ENCODE peak calls at places on chromosomes 7 and 10, in five cellular contexts. C is colonic mucosa, S is left lung, I is IMR-90, L is stomach. M is an unnamed sample. For H3K4me1, the result is how much of the 10 kb centered on the place peaks cover.

GRCh38 chr10:29715296-29715695 is 80.5 kb upstream of the SVIL start:
- DNase-seq in C (no peak), S (no peak), I (no peak), L (no peak), M (no peak)

GRCh38 chr10:71684356-71685173 is 35.0 kb downstream of the C10orf105 start:
- DNase-seq in C (peak), S (no peak), I (no peak), L (no peak), M (no peak)

GRCh38 chr10:79415736-79416577 is 29.5 kb downstream of the ZCCHC24 start:
- DNase-seq in C (no peak), S (peak), I (no peak), L (no peak), M (no peak)

GRCh38 chr7:3037259-3037658 is 6.4 kb downstream of the CARD11 start:
- DNase-seq in C (no peak), S (no peak), I (no peak), L (no peak), M (no peak)

GRCh38 chr10:79185067-79185774 is 116.5 kb downstream of the ZMIZ1 start:
- DNase-seq in C (no peak), S (no peak), I (peak), L (no peak), M (no peak)

GRCh38 chr7:133556070-133556469 is 303.2 kb downstream of the EXOC4 start:
- DNase-seq in C (no peak), S (no peak), I (no peak), L (no peak), M (no peak)

GRCh38 chr7:24870766-24871165 is 109.2 kb downstream of the OSBPL3 start:
- DNase-seq in C (no peak), S (no peak), I (no peak), L (no peak), M (no peak)

GRCh38 chr7:123070702-123071286 is 75.3 kb upstream of the TAS2R16 start:
- DNase-seq in C (no peak), S (no peak), I (no peak), L (no peak), M (no peak)

GRCh38 chr10:5776150-5776880 is 36.9 kb downstream of the GDI2 start:
- DNase-seq in C (no peak), S (no peak), I (peak), L (no peak), M (no peak)

GRCh38 chr10:12757351-12757750 is 244.2 kb downstream of the CCDC3 start:
- DNase-seq in C (no peak), S (no peak), I (no peak), L (no peak), M (no peak)

GRCh38 chr10:78576276-78576675 is 492.5 kb upstream of the ZMIZ1 start:
- DNase-seq in C (no peak), S (no peak), I (no peak), L (no peak), M (no peak)

GRCh38 chr10:77899080-77899477 is 27.5 kb downstream of the DLG5 start:
- DNase-seq in C (peak), S (peak), I (peak), L (peak), M (peak)

GRCh38 chr7:82443044-82443800 is at the start of gene CACNA2D1:
- DNase-seq in C (peak), S (no peak), I (no peak), L (peak), M (peak)

GRCh38 chr10:73908853-73909611 is 1.9 kb upstream of the PLAU start:
- DNase-seq in C (peak), S (peak), I (peak), L (no peak), M (peak)

GRCh38 chr10:63593576-63593975 is 72.4 kb downstream of the REEP3 start:
- DNase-seq in C (no peak), S (no peak), I (peak), L (no peak), M (no peak)

GRCh38 chr7:158782638-158783490 is 46.4 kb downstream of the ESYT2 start:
- DNase-seq in C (no peak), S (peak), I (peak), L (no peak), M (peak)

GRCh38 chr7:158650821-158651225 is 53.8 kb downstream of the NCAPG2 start:
- DNase-seq in C (no peak), S (no peak), I (peak), L (no peak), M (no peak)

GRCh38 chr7:135247746-135248471 is 14.3 kb downstream of the STRA8 start:
- DNase-seq in C (no peak), S (no peak), I (no peak), L (no peak), M (no peak)

GRCh38 chr7:28203498-28204240 is 23.1 kb upstream of the JAZF1 start:
- DNase-seq in C (no peak), S (no peak), I (no peak), L (no peak), M (no peak)

GRCh38 chr7:106346678-106347217 is 62.0 kb upstream of the NAMPT start:
- DNase-seq in C (no peak), S (no peak), I (peak), L (no peak), M (no peak)

GRCh38 chr7:130961128-130961601 is 227.2 kb upstream of the KLF14 start:
- DNase-seq in C (no peak), S (no peak), I (peak), L (no peak), M (no peak)

GRCh38 chr10:35225204-35225603 is 98.6 kb downstream of the CREM start:
- DNase-seq in C (no peak), S (no peak), I (no peak), L (no peak), M (no peak)

GRCh38 chr10:78348416-78349164 is 314.9 kb downstream of the RPS24 start:
- DNase-seq in C (no peak), S (no peak), I (no peak), L (peak), M (no peak)

GRCh38 chr10:6850452-6850851 is 270.4 kb upstream of the PRKCQ start:
- DNase-seq in C (no peak), S (no peak), I (no peak), L (no peak), M (no peak)

GRCh38 chr7:101399759-101400158 is 37.1 kb downstream of the COL26A1 start:
- DNase-seq in C (no peak), S (no peak), I (peak), L (no peak), M (no peak)

GRCh38 chr7:134836447-134836846 is 57.0 kb downstream of the CALD1 start:
- DNase-seq in C (no peak), S (no peak), I (peak), L (no peak), M (no peak)

GRCh38 chr10:86314616-86315520 is 51.7 kb downstream of the GRID1 start:
- DNase-seq in C (no peak), S (peak), I (no peak), L (no peak), M (no peak)

GRCh38 chr7:99128076-99128950 is 15.6 kb downstream of the SMURF1 start:
- DNase-seq in C (no peak), S (no peak), I (no peak), L (no peak), M (no peak)

GRCh38 chr10:121735248-121735647 is 137.0 kb upstream of the FGFR2 start:
- DNase-seq in C (no peak), S (no peak), I (no peak), L (no peak), M (no peak)

GRCh38 chr7:99123571-99124033 is 20.3 kb downstream of the SMURF1 start:
- DNase-seq in C (no peak), S (no peak), I (peak), L (no peak), M (no peak)

GRCh38 chr7:5631752-5632151 is 149.7 kb downstream of the RNF216 start:
- DNase-seq in C (no peak), S (no peak), I (no peak), L (no peak), M (no peak)

GRCh38 chr7:5631185-5631584 is 150.3 kb downstream of the RNF216 start:
- DNase-seq in C (no peak), S (no peak), I (no peak), L (no peak), M (no peak)

GRCh38 chr7:5627745-5628547 is 153.5 kb downstream of the RNF216 start:
- DNase-seq in C (no peak), S (no peak), I (no peak), L (no peak), M (no peak)

GRCh38 chr7:5629941-5630340 is 151.5 kb downstream of the RNF216 start:
- DNase-seq in C (no peak), S (no peak), I (peak), L (no peak), M (no peak)

DNA sequence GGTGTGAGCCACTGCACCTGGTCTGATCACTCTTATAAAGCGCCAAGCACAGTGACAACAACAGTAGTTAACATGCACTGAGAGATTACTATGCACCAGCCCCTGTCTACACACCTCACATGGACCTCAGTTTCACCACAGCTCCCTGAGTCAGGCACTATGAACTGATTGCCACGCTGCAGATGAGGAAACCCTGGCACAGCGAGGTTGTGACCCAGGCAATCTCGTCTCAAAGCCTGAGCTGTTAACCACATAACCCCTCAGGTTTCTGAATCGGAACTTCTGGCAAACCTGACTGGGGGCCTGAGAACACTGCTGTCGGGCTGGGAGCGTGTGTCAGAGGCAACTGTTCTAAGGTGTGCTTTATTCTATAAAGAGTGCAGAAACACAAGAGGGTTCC is 150.8 kb downstream of the RNF216 start:
- DNase-seq in C (no peak), S (no peak), I (no peak), L (no peak), M (no peak)
- H3K4me1 ChIP-seq in C (under half), S (under half), I (under half), L (under half), M (under half)

GRCh38 chr7:37284285-37284684 is 164.4 kb downstream of the ELMO1 start:
- DNase-seq in C (no peak), S (no peak), I (no peak), L (no peak), M (no peak)

GRCh38 chr7:37282093-37282444 is 166.6 kb downstream of the ELMO1 start:
- DNase-seq in C (no peak), S (no peak), I (no peak), L (no peak), M (no peak)

GRCh38 chr7:37283701-37284100 is 165.0 kb downstream of the ELMO1 start:
- DNase-seq in C (no peak), S (no peak), I (no peak), L (no peak), M (no peak)

GRCh38 chr7:37281368-37282092 is 167.1 kb downstream of the ELMO1 start:
- DNase-seq in C (no peak), S (no peak), I (no peak), L (no peak), M (no peak)

DNA sequence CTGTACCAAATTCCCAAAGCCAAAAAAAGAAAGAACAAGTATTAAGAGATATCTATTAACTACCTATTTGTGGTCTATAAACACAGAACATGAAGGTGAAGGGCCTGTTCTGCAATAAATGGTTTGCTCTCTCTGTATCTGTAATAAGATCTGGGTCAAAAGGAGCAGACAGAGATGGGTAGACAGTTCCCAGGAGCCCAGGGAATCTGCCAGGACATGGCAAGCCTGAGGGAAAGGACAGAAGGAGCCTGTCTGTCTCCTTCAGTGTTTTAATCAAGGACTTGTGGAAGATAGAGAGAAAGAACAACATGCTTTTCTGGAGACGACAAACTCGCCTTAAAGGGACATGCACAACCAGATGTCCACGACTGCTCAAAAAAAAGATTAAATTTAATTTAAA is 165.7 kb downstream of the ELMO1 start:
- DNase-seq in C (no peak), S (no peak), I (no peak), L (no peak), M (no peak)
- H3K27ac ChIP-seq in C (no peak), S (no peak), I (no peak), L (no peak), M (no peak)

GRCh38 chr10:17026686-17027485 is 102.7 kb downstream of the CUBN start:
- DNase-seq in C (no peak), S (no peak), I (peak), L (no peak), M (no peak)
- H3K4me1 ChIP-seq in C (under half), S (under half), I (under half), L (under half), M (under half)

DNA sequence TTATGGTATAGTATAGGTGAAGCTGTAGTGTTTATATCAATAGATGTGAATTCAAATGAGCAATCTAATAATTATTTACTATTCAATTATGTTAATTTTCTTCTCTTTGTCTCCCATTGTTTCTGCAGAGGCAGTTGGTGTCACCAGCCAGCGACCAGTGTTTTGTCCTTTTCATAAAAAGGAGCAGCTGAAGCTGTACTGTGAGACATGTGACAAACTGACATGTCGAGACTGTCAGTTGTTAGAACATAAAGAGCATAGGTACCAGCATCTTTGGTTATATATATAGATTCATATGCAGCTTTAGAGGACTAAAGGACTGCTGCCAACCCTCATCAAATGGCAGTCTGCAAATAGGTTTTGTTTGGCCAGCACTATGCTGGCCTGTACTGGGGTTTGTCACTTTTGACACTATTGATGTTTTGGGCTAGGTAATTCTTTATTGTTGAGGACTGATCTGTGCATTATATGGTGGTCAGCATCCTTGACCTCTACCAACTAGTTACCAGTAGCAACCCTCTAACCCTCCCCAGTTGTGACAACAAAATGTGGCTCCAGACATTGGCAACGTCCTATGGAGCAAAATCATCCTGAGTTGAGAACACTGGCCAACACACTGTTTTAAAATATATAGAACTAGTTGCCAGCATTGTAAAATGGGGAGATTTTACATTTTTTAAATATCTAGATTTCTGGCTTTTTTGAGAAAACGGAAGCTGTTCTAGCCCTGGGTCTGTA is 59.2 kb downstream of the TRIM24 start:
- DNase-seq in C (no peak), S (no peak), I (no peak), L (no peak), M (no peak)
- H3K27ac ChIP-seq in C (no peak), S (no peak), I (no peak), L (no peak), M (no peak)

GRCh38 chr10:17217661-17218306 is 10.3 kb upstream of the VIM start:
- DNase-seq in C (no peak), S (no peak), I (peak), L (no peak), M (no peak)
- H3K4me1 ChIP-seq in C (under half), S (under half), I (under half), L (under half), M (under half)

GRCh38 chr7:138891446-138891810 is 89.8 kb downstream of the KIAA1549 start:
- DNase-seq in C (no peak), S (no peak), I (no peak), L (no peak), M (no peak)
- H3K27ac ChIP-seq in C (no peak), S (no peak), I (no peak), L (no peak), M (no peak)

GRCh38 chr7:150895809-150896208 is 43.5 kb downstream of the AOC1 start:
- DNase-seq in C (no peak), S (no peak), I (no peak), L (no peak), M (no peak)

GRCh38 chr7:150900675-150901074 is 48.4 kb downstream of the AOC1 start:
- DNase-seq in C (peak), S (no peak), I (no peak), L (no peak), M (no peak)

GRCh38 chr7:150897502-150898474 is 45.5 kb downstream of the AOC1 start:
- DNase-seq in C (no peak), S (no peak), I (no peak), L (no peak), M (no peak)

GRCh38 chr7:150896562-150897209 is 44.4 kb downstream of the AOC1 start:
- DNase-seq in C (no peak), S (no peak), I (no peak), L (no peak), M (no peak)

GRCh38 chr7:150898475-150899011 is 46.2 kb downstream of the AOC1 start:
- DNase-seq in C (peak), S (peak), I (peak), L (peak), M (peak)
- H3K4me1 ChIP-seq in C (under half), S (under half), I (under half), L (under half), M (under half)

DNA sequence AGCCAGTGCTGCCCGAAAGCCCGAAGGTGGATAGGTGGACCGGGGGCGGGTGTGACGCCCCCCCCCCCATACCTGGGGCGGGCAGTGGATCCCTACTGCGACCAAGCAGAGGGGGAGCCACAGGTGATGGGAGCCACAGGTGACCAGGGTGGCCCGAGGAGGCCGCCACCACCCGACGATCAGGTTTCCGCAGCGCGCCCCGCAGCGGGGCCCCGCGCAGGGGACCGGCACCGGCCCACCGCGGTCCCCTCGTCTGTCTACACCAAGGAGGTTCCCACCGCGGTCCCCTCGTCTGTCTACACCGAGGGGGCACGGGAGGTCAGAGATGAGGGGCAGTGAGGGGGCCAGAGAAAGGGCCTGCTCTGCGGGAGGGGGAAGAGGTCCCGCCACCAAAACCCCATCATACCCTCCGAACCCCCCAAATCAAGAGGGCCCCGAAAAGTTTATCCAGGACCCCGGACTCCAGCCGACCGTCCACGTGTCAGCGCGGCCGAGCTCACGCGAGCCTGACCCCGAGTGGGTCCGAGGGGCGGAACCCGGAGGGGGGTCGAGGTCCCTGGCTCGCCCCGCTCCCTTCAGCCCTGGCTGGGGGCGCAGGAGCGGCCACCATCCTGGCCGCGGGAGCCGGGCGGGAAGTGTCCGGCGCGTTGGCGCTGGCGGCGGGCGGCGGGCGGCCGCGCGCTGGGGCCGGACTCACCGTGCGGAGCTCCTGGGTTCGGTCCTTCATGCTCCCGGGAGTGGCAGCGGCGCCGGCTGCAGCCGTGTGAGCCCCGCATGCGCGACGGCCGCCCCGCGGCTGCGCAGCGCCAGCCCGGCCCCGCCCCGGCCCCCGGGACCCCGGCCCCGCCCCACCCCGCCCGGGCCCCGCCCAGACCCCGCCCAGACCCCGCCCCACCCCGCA is at the start of gene STX1A:
- DNase-seq in C (peak), S (peak), I (peak), L (peak), M (peak)
- H3K27ac ChIP-seq in C (no peak), S (no peak), I (peak), L (no peak), M (no peak)

DNA sequence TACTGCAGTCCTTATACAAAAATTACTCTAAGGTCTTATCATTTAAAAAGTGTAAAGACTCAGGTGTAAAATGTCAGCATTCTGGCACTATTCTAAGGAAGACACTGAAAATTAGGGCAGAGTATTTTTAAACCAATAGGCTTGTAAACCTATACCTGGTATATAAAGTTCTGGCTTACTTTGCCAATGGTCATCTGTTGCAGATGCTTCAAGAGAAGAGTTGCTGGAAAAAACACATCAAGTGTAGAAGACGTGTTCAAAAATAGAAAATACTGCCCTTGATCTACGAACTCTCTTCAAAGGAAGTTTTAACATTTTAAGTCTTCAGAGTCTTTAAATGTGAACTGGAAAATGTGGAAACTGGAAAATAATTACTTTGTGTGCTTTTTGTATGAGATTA is 23.9 kb downstream of the NT5C3A start:
- DNase-seq in C (no peak), S (no peak), I (no peak), L (no peak), M (no peak)
- H3K4me1 ChIP-seq in C (under half), S (under half), I (under half), L (under half), M (half or more)